ENCODE peak calls at places on chromosomes 3 and 15, in seven cellular contexts. One of them, this sample, is unnamed.

GRCh38 chr15:49741721-49742120 is 120.9 kb downstream of the DTWD1 start:
- DNase-seq in GM19239: no peak
- DNase-seq in C1 segment of cervical spinal cord: no peak
- DNase-seq in stimulated activated naive CD8-positive, alpha-beta T cell treated with anti-CD3 and anti-CD28 coated beads, Interleukin-15, Interleukin-2, amounts not matched to agents 100 U/mL and 50 U/mL, for 24 hours: no peak
- DNase-seq in CD4-positive, alpha-beta T cell: no peak
- DNase-seq in stomach: no peak
- DNase-seq in T47D: no peak
- DNase-seq in this sample: no peak

GRCh38 chr3:32706348-32707025 is 21.5 kb downstream of the CNOT10 start:
- DNase-seq in GM19239: no peak
- DNase-seq in C1 segment of cervical spinal cord: no peak
- DNase-seq in stimulated activated naive CD8-positive, alpha-beta T cell treated with anti-CD3 and anti-CD28 coated beads, Interleukin-15, Interleukin-2, amounts not matched to agents 100 U/mL and 50 U/mL, for 24 hours: no peak
- DNase-seq in CD4-positive, alpha-beta T cell: no peak
- DNase-seq in stomach: no peak
- DNase-seq in T47D: no peak
- DNase-seq in this sample: peak; percentile 6

GRCh38 chr3:187257471-187257870 is 34.1 kb downstream of the MASP1 start:
- DNase-seq in GM19239: no peak
- DNase-seq in C1 segment of cervical spinal cord: no peak
- DNase-seq in stimulated activated naive CD8-positive, alpha-beta T cell treated with anti-CD3 and anti-CD28 coated beads, Interleukin-15, Interleukin-2, amounts not matched to agents 100 U/mL and 50 U/mL, for 24 hours: no peak
- DNase-seq in CD4-positive, alpha-beta T cell: no peak
- DNase-seq in stomach: no peak
- DNase-seq in T47D: no peak
- DNase-seq in this sample: no peak

GRCh38 chr3:81242871-81243270 is 518.6 kb downstream of the GBE1 start:
- DNase-seq in GM19239: no peak
- DNase-seq in C1 segment of cervical spinal cord: no peak
- DNase-seq in stimulated activated naive CD8-positive, alpha-beta T cell treated with anti-CD3 and anti-CD28 coated beads, Interleukin-15, Interleukin-2, amounts not matched to agents 100 U/mL and 50 U/mL, for 24 hours: no peak
- DNase-seq in CD4-positive, alpha-beta T cell: no peak
- DNase-seq in stomach: no peak
- DNase-seq in T47D: no peak
- DNase-seq in this sample: peak; percentile 30

GRCh38 chr3:186722457-186722856 is 5.3 kb downstream of the KNG1 start:
- DNase-seq in GM19239: no peak
- DNase-seq in C1 segment of cervical spinal cord: no peak
- DNase-seq in stimulated activated naive CD8-positive, alpha-beta T cell treated with anti-CD3 and anti-CD28 coated beads, Interleukin-15, Interleukin-2, amounts not matched to agents 100 U/mL and 50 U/mL, for 24 hours: no peak
- DNase-seq in CD4-positive, alpha-beta T cell: no peak
- DNase-seq in stomach: no peak
- DNase-seq in T47D: no peak
- DNase-seq in this sample: peak; percentile 18

GRCh38 chr3:78728406-78729145 is 1039.2 kb downstream of the ROBO1 start:
- DNase-seq in GM19239: no peak
- DNase-seq in C1 segment of cervical spinal cord: peak; percentile 60
- DNase-seq in stimulated activated naive CD8-positive, alpha-beta T cell treated with anti-CD3 and anti-CD28 coated beads, Interleukin-15, Interleukin-2, amounts not matched to agents 100 U/mL and 50 U/mL, for 24 hours: no peak
- DNase-seq in CD4-positive, alpha-beta T cell: no peak
- DNase-seq in stomach: peak; percentile 67
- DNase-seq in T47D: no peak
- DNase-seq in this sample: peak; percentile 54

GRCh38 chr3:178405456-178405970 is 130.7 kb upstream of the KCNMB2 start:
- DNase-seq in GM19239: no peak
- DNase-seq in C1 segment of cervical spinal cord: no peak
- DNase-seq in stimulated activated naive CD8-positive, alpha-beta T cell treated with anti-CD3 and anti-CD28 coated beads, Interleukin-15, Interleukin-2, amounts not matched to agents 100 U/mL and 50 U/mL, for 24 hours: no peak
- DNase-seq in CD4-positive, alpha-beta T cell: no peak
- DNase-seq in stomach: no peak
- DNase-seq in T47D: no peak
- DNase-seq in this sample: no peak

GRCh38 chr15:82139823-82140268 is 94.0 kb upstream of the MEX3B start:
- DNase-seq in GM19239: peak; percentile 20
- DNase-seq in C1 segment of cervical spinal cord: no peak
- DNase-seq in stimulated activated naive CD8-positive, alpha-beta T cell treated with anti-CD3 and anti-CD28 coated beads, Interleukin-15, Interleukin-2, amounts not matched to agents 100 U/mL and 50 U/mL, for 24 hours: no peak
- DNase-seq in CD4-positive, alpha-beta T cell: no peak
- DNase-seq in stomach: no peak
- DNase-seq in T47D: peak; percentile 8
- DNase-seq in this sample: peak; percentile 74

GRCh38 chr3:136114421-136114820 is 81.7 kb downstream of the MSL2 start:
- DNase-seq in GM19239: no peak
- DNase-seq in C1 segment of cervical spinal cord: no peak
- DNase-seq in stimulated activated naive CD8-positive, alpha-beta T cell treated with anti-CD3 and anti-CD28 coated beads, Interleukin-15, Interleukin-2, amounts not matched to agents 100 U/mL and 50 U/mL, for 24 hours: no peak
- DNase-seq in CD4-positive, alpha-beta T cell: no peak
- DNase-seq in stomach: no peak
- DNase-seq in T47D: no peak
- DNase-seq in this sample: no peak

GRCh38 chr3:4774531-4774930 is 204.7 kb upstream of the BHLHE40 start:
- DNase-seq in GM19239: no peak
- DNase-seq in C1 segment of cervical spinal cord: no peak
- DNase-seq in stimulated activated naive CD8-positive, alpha-beta T cell treated with anti-CD3 and anti-CD28 coated beads, Interleukin-15, Interleukin-2, amounts not matched to agents 100 U/mL and 50 U/mL, for 24 hours: no peak
- DNase-seq in CD4-positive, alpha-beta T cell: no peak
- DNase-seq in stomach: no peak
- DNase-seq in T47D: no peak
- DNase-seq in this sample: no peak

GRCh38 chr3:188664795-188665194 is 507.0 kb upstream of the TPRG1 start:
- DNase-seq in GM19239: no peak
- DNase-seq in C1 segment of cervical spinal cord: no peak
- DNase-seq in stimulated activated naive CD8-positive, alpha-beta T cell treated with anti-CD3 and anti-CD28 coated beads, Interleukin-15, Interleukin-2, amounts not matched to agents 100 U/mL and 50 U/mL, for 24 hours: no peak
- DNase-seq in CD4-positive, alpha-beta T cell: no peak
- DNase-seq in stomach: no peak
- DNase-seq in T47D: no peak
- DNase-seq in this sample: no peak